ENCODE peak calls at places on chromosomes 1 and 21, in six cellular contexts. U is HCT116, N is kidney, E is fibroblast of pulmonary artery, O is fibroblast of mammary gland, T is GM06990. G is an unnamed sample.

GRCh38 chr1:11473635-11474034 is 5.3 kb upstream of the DISP3 start:
- DNase-seq in E (peak), N (no peak), O (peak), T (no peak), U (no peak), G (peak)

GRCh38 chr1:83555871-83556270 is 443.1 kb downstream of the TTLL7 start:
- DNase-seq in E (no peak), U (no peak), O (no peak), T (no peak), N (no peak), G (no peak)

GRCh38 chr1:230639714-230640209 is 2.5 kb upstream of the COG2 start:
- DNase-seq in U (no peak), E (no peak), O (no peak), T (no peak), N (no peak), G (no peak)

GRCh38 chr1:32249831-32250525 is 1.1 kb upstream of the LCK start:
- DNase-seq in N (peak), U (no peak), T (peak), E (peak), O (no peak), G (peak)

GRCh38 chr1:53686371-53687267 is 52.3 kb downstream of the GLIS1 start:
- DNase-seq in U (no peak), O (no peak), N (no peak), T (no peak), E (no peak), G (no peak)

GRCh38 chr1:112805155-112805853 is 90.2 kb upstream of the PPM1J start:
- DNase-seq in U (no peak), E (no peak), T (no peak), N (no peak), O (no peak), G (no peak)

GRCh38 chr1:36514501-36514900 is 31.8 kb upstream of the CSF3R start:
- DNase-seq in T (no peak), E (no peak), N (no peak), O (no peak), U (no peak), G (no peak)

GRCh38 chr1:227949954-227950734 is 2.4 kb upstream of the WNT9A start:
- DNase-seq in T (no peak), E (no peak), N (no peak), O (no peak), U (no peak), G (no peak)

GRCh38 chr1:182092336-182092735 is 30.8 kb upstream of the ZNF648 start:
- DNase-seq in O (no peak), N (no peak), E (peak), U (no peak), T (no peak), G (no peak)

GRCh38 chr1:10813801-10814200 is 17.4 kb upstream of the CASZ1 start:
- DNase-seq in E (no peak), T (no peak), O (no peak), N (peak), U (no peak), G (no peak)

GRCh38 chr1:198638441-198638840 is 399 bp upstream of the PTPRC start:
- DNase-seq in T (no peak), O (no peak), U (no peak), N (no peak), E (no peak), G (no peak)

GRCh38 chr1:2786329-2787162 is 14.9 kb downstream of the TTC34 start:
- DNase-seq in E (no peak), O (no peak), N (peak), T (peak), U (no peak), G (no peak)

GRCh38 chr1:34750610-34751009 is 4.2 kb upstream of the GJB5 start:
- DNase-seq in U (no peak), N (no peak), E (no peak), T (no peak), O (no peak), G (no peak)

GRCh38 chr1:34755961-34756360 is 1.1 kb downstream of the GJB5 start:
- DNase-seq in U (no peak), O (no peak), T (no peak), N (peak), E (no peak), G (no peak)

GRCh38 chr1:34754878-34755637 is at the start of gene GJB5:
- DNase-seq in O (no peak), T (no peak), E (no peak), U (peak), N (peak), G (peak)

GRCh38 chr1:34749983-34750382 is 4.9 kb upstream of the GJB5 start:
- DNase-seq in U (no peak), N (no peak), E (no peak), T (no peak), O (no peak), G (no peak)

DNA sequence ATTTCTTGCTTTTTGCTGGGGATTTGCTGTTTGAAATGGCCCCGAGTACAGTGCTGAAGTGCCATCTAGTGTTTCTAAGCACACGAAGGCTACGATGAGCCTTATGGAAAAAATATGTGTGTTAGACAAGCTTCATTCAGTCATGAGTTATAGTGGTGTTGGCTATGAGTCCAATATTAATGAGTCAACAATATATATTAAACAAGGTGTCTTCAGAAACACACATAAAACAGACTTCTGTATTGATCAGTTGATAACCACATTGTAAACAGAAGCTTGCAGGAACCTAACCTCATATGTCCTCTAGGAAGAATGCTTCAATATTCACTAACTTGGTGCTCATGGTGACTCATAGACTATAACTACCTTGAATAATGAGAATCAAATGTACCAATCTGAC is 1.7 kb upstream of the GJB5 start:
- DNase-seq in E (no peak), U (peak), T (no peak), N (no peak), O (no peak), G (peak)
- TF ChIP-seq CTCF in E (no peak), U (no peak), T (no peak), N (no peak), O (no peak), G (no peak)

GRCh38 chr1:81234237-81234636 is 566.5 kb upstream of the ADGRL2 start:
- DNase-seq in U (no peak), E (no peak), O (no peak), N (no peak), T (no peak), G (no peak)

GRCh38 chr1:81242103-81242502 is 558.6 kb upstream of the ADGRL2 start:
- DNase-seq in T (no peak), U (no peak), E (no peak), N (no peak), O (no peak), G (no peak)

GRCh38 chr1:81233591-81233990 is 567.1 kb upstream of the ADGRL2 start:
- DNase-seq in E (no peak), U (no peak), O (no peak), N (no peak), T (no peak), G (no peak)

GRCh38 chr1:81232505-81232904 is 568.2 kb upstream of the ADGRL2 start:
- DNase-seq in E (no peak), N (no peak), U (no peak), O (peak), T (no peak), G (no peak)

GRCh38 chr1:81237531-81238528 is 562.9 kb upstream of the ADGRL2 start:
- DNase-seq in U (no peak), O (no peak), T (no peak), E (no peak), N (no peak), G (peak)
- H3K4me3 ChIP-seq in U (no peak), O (no peak), T (peak), E (peak), N (peak), G (peak)

GRCh38 chr1:167322483-167322882 is 101.8 kb downstream of the POU2F1 start:
- DNase-seq in T (no peak), E (no peak), O (no peak), U (no peak), N (no peak), G (no peak)
- TF ChIP-seq CTCF in T (no peak), E (no peak), O (no peak), U (no peak), N (no peak), G (no peak)

DNA sequence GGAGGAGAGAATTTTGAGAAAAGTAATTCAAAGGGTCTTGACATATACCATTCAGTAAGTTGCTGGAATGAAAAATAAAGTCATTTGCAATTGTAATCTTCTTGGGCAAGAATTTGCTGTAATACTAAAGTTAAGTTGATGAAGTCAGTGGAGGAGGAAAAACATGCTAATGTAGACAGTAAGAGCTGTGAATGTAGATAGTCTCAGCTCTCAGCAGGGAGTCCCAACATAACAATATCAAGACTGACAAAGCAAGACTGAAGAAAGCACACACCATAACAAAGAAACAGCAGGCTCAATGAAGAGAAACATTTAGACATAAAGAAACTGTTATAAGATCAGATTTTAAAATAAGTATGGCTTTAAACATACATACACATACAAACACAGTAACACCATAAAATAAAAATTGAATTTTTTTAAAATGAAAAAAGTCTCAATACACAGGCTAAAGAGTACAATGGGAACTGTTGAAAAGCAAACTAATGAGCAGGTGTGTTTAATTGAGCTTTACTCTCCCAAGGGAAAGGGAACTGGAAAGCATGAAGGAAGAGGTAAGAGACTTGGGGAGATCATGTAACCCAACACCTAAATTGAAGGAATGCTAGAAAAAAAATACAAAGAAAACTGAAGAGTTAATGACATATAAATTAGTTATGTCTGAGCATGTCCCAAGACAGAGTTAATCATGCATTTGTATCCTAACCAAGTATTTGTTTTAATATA is 336.3 kb upstream of the NCAM2 start:
- DNase-seq in T (no peak), N (no peak), E (no peak), O (no peak), U (no peak), G (no peak)
- H3K4me3 ChIP-seq in T (no peak), N (no peak), E (no peak), O (no peak), U (no peak), G (no peak)

GRCh38 chr1:190452272-190452848 is 25.3 kb downstream of the BRINP3 start:
- DNase-seq in U (no peak), N (no peak), E (no peak), O (no peak), T (no peak), G (no peak)

GRCh38 chr1:190453550-190453949 is 24.1 kb downstream of the BRINP3 start:
- DNase-seq in T (no peak), O (no peak), N (no peak), E (peak), U (no peak), G (peak)
- TF ChIP-seq CTCF in T (no peak), O (no peak), N (no peak), E (peak), U (peak), G (no peak)

DNA sequence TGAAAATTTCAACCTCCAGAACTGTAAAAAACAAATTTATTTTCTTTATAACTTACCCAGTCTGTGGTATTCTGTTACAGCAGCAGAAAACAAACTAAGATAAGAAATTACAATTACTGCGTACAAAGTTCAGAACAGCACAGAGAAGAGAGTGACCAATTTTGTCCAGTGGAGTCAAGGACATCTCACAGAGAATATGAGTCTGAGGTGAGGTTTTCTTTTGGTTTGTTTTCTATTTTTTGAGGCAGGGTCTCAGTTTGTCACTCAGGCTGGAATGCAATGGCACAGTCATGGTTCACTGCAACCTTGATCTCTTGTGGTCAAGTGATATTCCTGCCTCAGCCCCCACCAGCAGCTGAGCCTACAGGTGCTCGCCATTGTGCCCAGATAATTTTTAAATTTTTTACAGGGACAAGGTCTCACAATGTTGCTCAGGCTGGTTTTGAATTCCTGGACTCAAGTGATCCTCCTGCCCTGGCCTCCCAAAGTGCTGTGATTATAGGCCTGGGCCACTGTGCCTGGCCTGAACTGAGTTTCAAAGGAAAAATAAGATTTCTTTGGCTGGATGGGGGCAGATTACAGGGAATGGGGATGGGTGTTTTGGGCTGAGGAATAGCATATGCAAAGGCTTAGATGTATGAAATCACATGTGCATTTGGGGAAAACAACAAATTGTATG is 201.1 kb upstream of the USP24 start:
- DNase-seq in U (no peak), E (no peak), O (no peak), N (no peak), T (no peak), G (no peak)
- H3K4me3 ChIP-seq in U (no peak), E (no peak), O (no peak), N (no peak), T (no peak), G (no peak)

GRCh38 chr21:31366825-31367224 is 22.8 kb upstream of the TIAM1 start:
- DNase-seq in E (peak), T (no peak), O (peak), U (peak), N (no peak), G (peak)

GRCh38 chr21:31372176-31372765 is 28.2 kb upstream of the TIAM1 start:
- DNase-seq in E (no peak), T (no peak), U (peak), O (no peak), N (no peak), G (peak)

GRCh38 chr21:31371715-31372114 is 27.7 kb upstream of the TIAM1 start:
- DNase-seq in U (no peak), E (no peak), O (no peak), N (no peak), T (no peak), G (no peak)

GRCh38 chr21:31370893-31371652 is 27.0 kb upstream of the TIAM1 start:
- DNase-seq in E (peak), N (no peak), T (no peak), O (peak), U (no peak), G (no peak)

DNA sequence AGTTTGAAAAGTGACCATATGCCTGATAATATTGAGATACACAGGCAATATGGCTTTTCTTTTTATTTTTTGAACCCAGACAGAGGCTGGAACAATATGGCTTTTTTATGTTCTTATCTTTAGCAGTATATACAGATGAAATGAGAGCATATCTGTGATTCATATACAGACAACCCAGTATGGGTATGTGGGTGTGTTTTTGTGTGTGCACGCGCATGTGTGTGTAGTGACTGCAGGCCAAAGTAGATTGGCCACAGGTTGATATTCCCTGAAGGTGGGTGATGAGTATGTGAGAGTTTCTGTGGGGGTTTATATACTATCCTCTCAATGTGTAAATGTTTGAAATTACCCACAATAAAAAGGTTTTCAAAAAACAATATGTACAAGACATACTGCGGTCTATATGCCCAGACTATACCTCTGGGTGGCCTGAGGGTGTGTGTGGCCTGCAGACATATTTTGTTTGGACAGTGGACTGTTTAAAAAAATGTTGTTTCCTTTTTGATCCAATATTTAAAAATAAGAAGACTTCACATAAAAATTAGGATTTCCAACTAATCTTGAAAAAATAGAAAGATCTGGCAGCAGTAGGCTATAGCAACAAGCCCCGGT is 26.3 kb upstream of the TIAM1 start:
- DNase-seq in E (no peak), O (no peak), N (no peak), U (no peak), T (no peak), G (no peak)
- TF ChIP-seq CTCF in E (no peak), O (no peak), N (no peak), U (no peak), T (no peak), G (no peak)

GRCh38 chr1:119007672-119008482 is 19.7 kb upstream of the TBX15 start:
- DNase-seq in E (no peak), T (no peak), N (no peak), O (no peak), U (no peak), G (no peak)
- H3K4me3 ChIP-seq in E (peak), T (no peak), N (peak), O (peak), U (no peak), G (peak)

G was measured in bronchial epithelial cell.